ENCODE peak calls at places on chromosomes 1 and 21, in four cellular contexts. One of them, this sample, is unnamed.

GRCh38 chr1:248622491-248623106 is 12.3 kb downstream of the OR2T11 start:
- DNase-seq in transverse colon: no peak
- DNase-seq in esophagus muscularis mucosa: no peak
- DNase-seq in prostate gland: no peak
- DNase-seq in this sample: no peak

GRCh38 chr1:65434760-65435159 is 14.3 kb downstream of the LEPR start:
- DNase-seq in transverse colon: no peak
- DNase-seq in esophagus muscularis mucosa: no peak
- DNase-seq in prostate gland: no peak
- DNase-seq in this sample: no peak

GRCh38 chr1:91427741-91428140 is 23.1 kb upstream of the HFM1 start:
- DNase-seq in esophagus muscularis mucosa: no peak
- DNase-seq in transverse colon: no peak
- DNase-seq in prostate gland: no peak
- DNase-seq in this sample: no peak

GRCh38 chr1:223683586-223684487 is 18.3 kb upstream of the CAPN8 start:
- DNase-seq in esophagus muscularis mucosa: no peak
- DNase-seq in transverse colon: peak
- DNase-seq in prostate gland: peak
- DNase-seq in this sample: no peak

GRCh38 chr1:12528021-12528852 is 89.8 kb downstream of the DHRS3 start:
- DNase-seq in transverse colon: peak
- DNase-seq in prostate gland: peak
- DNase-seq in esophagus muscularis mucosa: no peak
- DNase-seq in this sample: no peak

GRCh38 chr1:225504776-225505175 is 76.9 kb upstream of the LBR start:
- DNase-seq in esophagus muscularis mucosa: no peak
- DNase-seq in prostate gland: no peak
- DNase-seq in transverse colon: no peak
- DNase-seq in this sample: no peak

GRCh38 chr1:147890177-147890790 is 12.3 kb upstream of the GJA8 start:
- DNase-seq in prostate gland: peak
- DNase-seq in transverse colon: peak
- DNase-seq in esophagus muscularis mucosa: peak
- DNase-seq in this sample: no peak

GRCh38 chr21:41970751-41971653 is 17.2 kb upstream of the C2CD2 start:
- DNase-seq in esophagus muscularis mucosa: peak
- DNase-seq in transverse colon: no peak
- DNase-seq in prostate gland: no peak
- DNase-seq in this sample: peak

GRCh38 chr1:170445096-170445495 is 86.9 kb upstream of the GORAB start:
- DNase-seq in esophagus muscularis mucosa: no peak
- DNase-seq in prostate gland: no peak
- DNase-seq in transverse colon: no peak
- DNase-seq in this sample: no peak

GRCh38 chr1:207811920-207812720 is 60.3 kb downstream of the CD46 start:
- DNase-seq in prostate gland: peak
- DNase-seq in esophagus muscularis mucosa: no peak
- DNase-seq in transverse colon: no peak
- DNase-seq in this sample: peak

GRCh38 chr1:183480971-183481431 is 8.7 kb downstream of the SMG7 start:
- DNase-seq in prostate gland: no peak
- DNase-seq in esophagus muscularis mucosa: no peak
- DNase-seq in transverse colon: no peak
- DNase-seq in this sample: no peak

GRCh38 chr1:168629466-168629865 is 53.1 kb downstream of the XCL1 start:
- DNase-seq in esophagus muscularis mucosa: no peak
- DNase-seq in transverse colon: no peak
- DNase-seq in prostate gland: no peak
- DNase-seq in this sample: no peak

GRCh38 chr1:221800831-221801610 is 59.1 kb upstream of the DUSP10 start:
- DNase-seq in esophagus muscularis mucosa: no peak
- DNase-seq in prostate gland: no peak
- DNase-seq in transverse colon: no peak
- DNase-seq in this sample: no peak

GRCh38 chr1:57623039-57623790 is 199.4 kb upstream of the DAB1 start:
- DNase-seq in esophagus muscularis mucosa: no peak
- DNase-seq in transverse colon: no peak
- DNase-seq in prostate gland: no peak
- DNase-seq in this sample: no peak

GRCh38 chr1:42172394-42173133 is 8.0 kb upstream of the GUCA2A start:
- DNase-seq in prostate gland: peak
- DNase-seq in transverse colon: peak
- DNase-seq in esophagus muscularis mucosa: peak
- DNase-seq in this sample: no peak

GRCh38 chr1:241677171-241677570 is 25.1 kb downstream of the WDR64 start:
- DNase-seq in esophagus muscularis mucosa: no peak
- DNase-seq in transverse colon: no peak
- DNase-seq in prostate gland: no peak
- DNase-seq in this sample: no peak

GRCh38 chr1:217343907-217344306 is 287.0 kb downstream of the GPATCH2 start:
- DNase-seq in esophagus muscularis mucosa: no peak
- DNase-seq in prostate gland: no peak
- DNase-seq in transverse colon: no peak
- DNase-seq in this sample: no peak

GRCh38 chr1:9399510-9400424 is 107.1 kb downstream of the SPSB1 start:
- DNase-seq in esophagus muscularis mucosa: no peak
- DNase-seq in prostate gland: no peak
- DNase-seq in transverse colon: no peak
- DNase-seq in this sample: no peak

GRCh38 chr21:43702785-43703067 is 16.2 kb upstream of the PDXK start:
- DNase-seq in prostate gland: no peak
- DNase-seq in transverse colon: no peak
- DNase-seq in esophagus muscularis mucosa: no peak
- DNase-seq in this sample: no peak

GRCh38 chr1:119396982-119397381 is 18.0 kb upstream of the HSD3B2 start:
- DNase-seq in esophagus muscularis mucosa: no peak
- DNase-seq in transverse colon: no peak
- DNase-seq in prostate gland: no peak
- DNase-seq in this sample: no peak

GRCh38 chr1:157982111-157982510 is 11.3 kb upstream of the KIRREL1 start:
- DNase-seq in esophagus muscularis mucosa: no peak
- DNase-seq in prostate gland: no peak
- DNase-seq in transverse colon: no peak
- DNase-seq in this sample: no peak

GRCh38 chr1:101260531-101260930 is 23.7 kb downstream of the S1PR1 start:
- DNase-seq in esophagus muscularis mucosa: no peak
- DNase-seq in prostate gland: no peak
- DNase-seq in transverse colon: no peak
- DNase-seq in this sample: no peak

GRCh38 chr1:108816049-108816882 is 40.6 kb downstream of the AKNAD1 start:
- DNase-seq in transverse colon: peak
- DNase-seq in esophagus muscularis mucosa: no peak
- DNase-seq in prostate gland: no peak
- DNase-seq in this sample: no peak

GRCh38 chr1:33300673-33301072 is 20.2 kb downstream of the A3GALT2 start:
- DNase-seq in esophagus muscularis mucosa: no peak
- DNase-seq in transverse colon: peak
- DNase-seq in prostate gland: peak
- DNase-seq in this sample: no peak

GRCh38 chr1:159957824-159958268 is 3.8 kb upstream of the SLAMF9 start:
- DNase-seq in transverse colon: no peak
- DNase-seq in prostate gland: peak
- DNase-seq in esophagus muscularis mucosa: no peak
- DNase-seq in this sample: no peak

GRCh38 chr1:207282496-207283380 is 38.7 kb upstream of the CD55 start:
- DNase-seq in esophagus muscularis mucosa: no peak
- DNase-seq in transverse colon: peak
- DNase-seq in prostate gland: no peak
- DNase-seq in this sample: no peak

GRCh38 chr1:31745071-31745897 is 18.9 kb downstream of the ADGRB2 start:
- DNase-seq in esophagus muscularis mucosa: no peak
- DNase-seq in prostate gland: peak
- DNase-seq in transverse colon: peak
- DNase-seq in this sample: no peak

GRCh38 chr1:2821970-2822620 is 20.6 kb upstream of the TTC34 start:
- DNase-seq in prostate gland: peak
- DNase-seq in transverse colon: peak
- DNase-seq in esophagus muscularis mucosa: no peak
- DNase-seq in this sample: no peak

GRCh38 chr1:99599678-99600175 is 46.2 kb upstream of the PALMD start:
- DNase-seq in prostate gland: no peak
- DNase-seq in transverse colon: no peak
- DNase-seq in esophagus muscularis mucosa: no peak
- DNase-seq in this sample: no peak

GRCh38 chr1:242522304-242522945 is 2.1 kb downstream of the PLD5 start:
- DNase-seq in esophagus muscularis mucosa: no peak
- DNase-seq in prostate gland: no peak
- DNase-seq in transverse colon: no peak
- DNase-seq in this sample: no peak

GRCh38 chr1:47207811-47208373 is 18.1 kb upstream of the PDZK1IP1 start:
- DNase-seq in esophagus muscularis mucosa: no peak
- DNase-seq in transverse colon: no peak
- DNase-seq in prostate gland: no peak
- DNase-seq in this sample: no peak

GRCh38 chr1:35191429-35192055 is 1.4 kb downstream of the SFPQ start:
- DNase-seq in prostate gland: no peak
- DNase-seq in esophagus muscularis mucosa: no peak
- DNase-seq in transverse colon: no peak
- DNase-seq in this sample: no peak

GRCh38 chr1:166490437-166490784 is 323.6 kb upstream of the FAM78B start:
- DNase-seq in prostate gland: no peak
- DNase-seq in transverse colon: no peak
- DNase-seq in esophagus muscularis mucosa: no peak
- DNase-seq in this sample: no peak

GRCh38 chr1:41435570-41436178 is 48.8 kb downstream of the EDN2 start:
- DNase-seq in transverse colon: no peak
- DNase-seq in esophagus muscularis mucosa: no peak
- DNase-seq in prostate gland: no peak
- DNase-seq in this sample: no peak

GRCh38 chr1:65425697-65426096 is 5.2 kb downstream of the LEPR start:
- DNase-seq in esophagus muscularis mucosa: no peak
- DNase-seq in prostate gland: no peak
- DNase-seq in transverse colon: no peak
- DNase-seq in this sample: no peak

GRCh38 chr1:76337777-76338176 is 263.2 kb downstream of the ST6GALNAC3 start:
- DNase-seq in esophagus muscularis mucosa: no peak
- DNase-seq in prostate gland: no peak
- DNase-seq in transverse colon: no peak
- DNase-seq in this sample: no peak

GRCh38 chr1:183218981-183219621 is 33.0 kb downstream of the LAMC2 start:
- DNase-seq in esophagus muscularis mucosa: no peak
- DNase-seq in transverse colon: peak
- DNase-seq in prostate gland: peak
- DNase-seq in this sample: no peak

GRCh38 chr1:61253059-61253735 is 170.8 kb downstream of the NFIA start:
- DNase-seq in prostate gland: peak
- DNase-seq in esophagus muscularis mucosa: peak
- DNase-seq in transverse colon: peak
- DNase-seq in this sample: no peak

DNA sequence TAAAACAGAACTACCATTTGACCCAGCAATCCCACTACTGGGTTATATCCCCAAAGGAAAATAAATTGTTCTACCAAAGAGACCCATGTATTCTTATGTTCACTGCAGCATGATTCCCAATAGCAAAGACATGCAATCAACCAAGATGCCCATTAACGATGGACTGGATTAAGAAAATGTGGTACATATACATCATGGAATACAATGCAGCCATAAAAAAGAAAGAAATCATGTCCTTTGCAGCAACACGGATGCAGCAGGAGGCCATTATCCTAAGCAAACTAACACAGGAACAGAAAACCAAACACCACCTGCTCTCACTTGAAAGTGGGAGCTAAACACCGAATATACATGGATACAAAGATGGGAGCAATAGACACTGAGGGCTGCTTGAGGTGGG is 44.2 kb downstream of the SLC35D1 start:
- DNase-seq in transverse colon: no peak
- DNase-seq in prostate gland: no peak
- DNase-seq in esophagus muscularis mucosa: no peak
- DNase-seq in this sample: no peak
- H3K27ac ChIP-seq in transverse colon: no peak
- H3K27ac ChIP-seq in prostate gland: no peak
- H3K27ac ChIP-seq in esophagus muscularis mucosa: no peak
- H3K27ac ChIP-seq in this sample: no peak

DNA sequence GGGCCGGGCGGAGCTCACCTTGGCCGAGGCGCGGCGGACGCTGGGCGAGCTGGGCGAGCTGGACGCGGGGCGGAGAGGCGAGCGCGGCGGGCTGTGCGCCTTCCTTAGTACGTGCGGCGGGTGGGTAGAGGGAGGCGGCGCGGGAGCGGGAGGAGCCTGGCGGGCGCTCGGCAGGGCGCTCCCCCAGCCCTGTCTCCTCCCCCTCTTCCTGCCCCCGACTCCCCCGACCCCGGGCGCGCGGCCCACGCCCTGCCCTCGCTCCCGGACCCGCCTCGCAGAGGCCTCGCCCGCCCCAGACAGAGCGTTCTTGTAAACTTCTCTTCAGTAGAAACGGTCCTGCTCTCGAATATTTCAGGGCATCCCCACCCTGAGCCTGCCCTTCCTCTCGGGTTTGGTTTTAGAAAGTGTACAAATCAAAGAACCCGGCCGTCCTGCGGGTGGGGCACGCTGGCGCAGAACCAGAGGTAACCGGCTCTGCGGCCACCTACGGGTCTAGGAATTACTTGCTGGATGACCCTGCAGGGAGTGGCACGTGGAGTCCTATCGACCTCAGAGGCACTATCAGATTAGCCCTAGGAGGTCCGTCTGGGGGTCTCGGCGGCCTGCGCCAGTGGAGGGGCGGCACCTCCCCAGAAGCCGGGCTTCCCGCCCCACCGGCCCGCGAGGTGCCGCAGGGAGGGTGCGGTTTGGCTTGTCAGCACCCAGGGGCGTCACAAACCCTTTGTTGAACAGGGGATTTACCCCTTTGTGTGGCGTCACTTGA is at the start of gene S100A10:
- DNase-seq in transverse colon: peak
- DNase-seq in prostate gland: peak
- DNase-seq in esophagus muscularis mucosa: peak
- DNase-seq in this sample: no peak
- TF ChIP-seq POLR2A in transverse colon: peak
- TF ChIP-seq POLR2A in prostate gland: peak
- TF ChIP-seq POLR2A in esophagus muscularis mucosa: peak
- TF ChIP-seq POLR2A in this sample: peak

DNA sequence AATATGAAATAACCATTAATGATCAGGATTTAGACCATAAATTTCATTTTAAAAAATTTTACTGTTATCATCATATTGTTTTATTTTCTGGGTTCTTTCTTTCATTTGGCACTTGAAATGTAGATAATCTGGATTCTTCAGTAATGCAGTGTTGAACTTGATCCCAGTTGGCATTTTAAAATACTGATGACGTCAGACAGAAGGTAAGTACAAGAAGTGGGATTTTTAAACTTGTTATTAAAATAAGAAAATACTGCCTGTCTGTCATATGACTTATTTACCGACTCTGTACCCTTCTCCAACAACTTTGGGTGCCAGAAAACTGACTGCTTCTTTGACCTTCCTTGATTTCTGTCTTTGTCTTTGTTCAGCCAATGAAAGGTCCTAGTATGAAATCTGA is 415.1 kb upstream of the NEGR1 start:
- DNase-seq in prostate gland: no peak
- DNase-seq in transverse colon: no peak
- DNase-seq in esophagus muscularis mucosa: no peak
- DNase-seq in this sample: no peak
- TF ChIP-seq POLR2AphosphoS5 in prostate gland: no peak
- TF ChIP-seq POLR2AphosphoS5 in transverse colon: no peak
- TF ChIP-seq POLR2AphosphoS5 in esophagus muscularis mucosa: no peak
- TF ChIP-seq POLR2AphosphoS5 in this sample: no peak

GRCh38 chr21:28487455-28488070 is 505.1 kb downstream of the LTN1 start:
- DNase-seq in transverse colon: no peak
- DNase-seq in prostate gland: no peak
- DNase-seq in esophagus muscularis mucosa: no peak
- DNase-seq in this sample: no peak
- H3K27ac ChIP-seq in transverse colon: no peak
- H3K27ac ChIP-seq in prostate gland: no peak
- H3K27ac ChIP-seq in esophagus muscularis mucosa: no peak
- H3K27ac ChIP-seq in this sample: peak

This sample was measured in vagina.